ENCODE peak calls at places on chromosomes 2 and 18, in five cellular contexts. U is stomach; C is naive thymus-derived CD4-positive, alpha-beta T cell; T is PC-3; B is fibroblast of lung. D is an unnamed sample. For H3K4me1 and H3K36me3, the result is how much of the 10 kb centered on the place peaks cover.

GRCh38 chr2:132037527-132038178 is 124.1 kb downstream of the ANKRD30BL start:
- DNase-seq in U (no peak), C (no peak), T (no peak), B (peak), D (peak)

GRCh38 chr2:232361646-232362045 is 16.9 kb upstream of the ALPP start:
- DNase-seq in U (no peak), C (no peak), T (no peak), B (no peak), D (peak)

GRCh38 chr18:417495-417894 is 83.0 kb downstream of the COLEC12 start:
- DNase-seq in U (no peak), C (no peak), T (no peak), B (no peak), D (no peak)

GRCh38 chr18:13223341-13224148 is 5.0 kb downstream of the LDLRAD4 start:
- DNase-seq in U (peak), C (no peak), T (no peak), B (no peak), D (peak)

GRCh38 chr2:161412346-161412745 is 3.8 kb upstream of the TBR1 start:
- DNase-seq in U (no peak), C (no peak), T (no peak), B (peak), D (no peak)

GRCh38 chr2:55148269-55148668 is 83.8 kb downstream of the CLHC1 start:
- DNase-seq in U (no peak), C (no peak), T (peak), B (no peak), D (no peak)

GRCh38 chr2:41782306-41783158 is 265.3 kb upstream of the PKDCC start:
- DNase-seq in U (no peak), C (peak), T (peak), B (peak), D (peak)

GRCh38 chr2:42025151-42025582 is 22.7 kb upstream of the PKDCC start:
- DNase-seq in U (no peak), C (no peak), T (no peak), B (peak), D (no peak)

GRCh38 chr2:152480870-152481269 is 145.9 kb downstream of the FMNL2 start:
- DNase-seq in U (no peak), C (no peak), T (no peak), B (no peak), D (peak)

GRCh38 chr18:12742453-12742852 is 39.6 kb downstream of the PSMG2 start:
- DNase-seq in U (no peak), C (no peak), T (peak), B (peak), D (no peak)

GRCh38 chr2:138811454-138811853 is 31.3 kb upstream of the NXPH2 start:
- DNase-seq in U (no peak), C (no peak), T (no peak), B (no peak), D (no peak)

GRCh38 chr2:122873951-122874350 is 1118.5 kb downstream of the TSN start:
- DNase-seq in U (no peak), C (no peak), T (peak), B (no peak), D (no peak)

GRCh38 chr18:31634331-31634713 is 42.6 kb downstream of the TTR start:
- DNase-seq in U (no peak), C (no peak), T (no peak), B (no peak), D (no peak)

GRCh38 chr2:229344151-229344551 is 73.1 kb upstream of the PID1 start:
- DNase-seq in U (no peak), C (no peak), T (peak), B (peak), D (no peak)

GRCh38 chr18:8657873-8658521 is 47.4 kb upstream of the MTCL1 start:
- DNase-seq in U (no peak), C (no peak), T (peak), B (peak), D (no peak)

GRCh38 chr2:4018535-4018934 is 315.2 kb downstream of the DCDC2C start:
- DNase-seq in U (no peak), C (no peak), T (no peak), B (no peak), D (no peak)

GRCh38 chr18:9753863-9754262 is 45.8 kb downstream of the RAB31 start:
- DNase-seq in U (no peak), C (no peak), T (no peak), B (peak), D (no peak)
- H3K4me1 ChIP-seq in U (under half), C (under half), T (under half), B (under half), D (under half)

GRCh38 chr2:201135396-201135795 is 19.4 kb downstream of the CFLAR start:
- DNase-seq in U (no peak), C (no peak), T (no peak), B (no peak), D (no peak)

GRCh38 chr2:201137505-201138400 is 21.8 kb downstream of the CFLAR start:
- DNase-seq in U (no peak), C (no peak), T (no peak), B (no peak), D (no peak)

GRCh38 chr2:201139836-201140599 is 24.1 kb downstream of the CFLAR start:
- DNase-seq in U (no peak), C (no peak), T (no peak), B (no peak), D (no peak)

GRCh38 chr2:201136889-201137321 is 20.9 kb downstream of the CFLAR start:
- DNase-seq in U (no peak), C (no peak), T (no peak), B (no peak), D (no peak)

DNA sequence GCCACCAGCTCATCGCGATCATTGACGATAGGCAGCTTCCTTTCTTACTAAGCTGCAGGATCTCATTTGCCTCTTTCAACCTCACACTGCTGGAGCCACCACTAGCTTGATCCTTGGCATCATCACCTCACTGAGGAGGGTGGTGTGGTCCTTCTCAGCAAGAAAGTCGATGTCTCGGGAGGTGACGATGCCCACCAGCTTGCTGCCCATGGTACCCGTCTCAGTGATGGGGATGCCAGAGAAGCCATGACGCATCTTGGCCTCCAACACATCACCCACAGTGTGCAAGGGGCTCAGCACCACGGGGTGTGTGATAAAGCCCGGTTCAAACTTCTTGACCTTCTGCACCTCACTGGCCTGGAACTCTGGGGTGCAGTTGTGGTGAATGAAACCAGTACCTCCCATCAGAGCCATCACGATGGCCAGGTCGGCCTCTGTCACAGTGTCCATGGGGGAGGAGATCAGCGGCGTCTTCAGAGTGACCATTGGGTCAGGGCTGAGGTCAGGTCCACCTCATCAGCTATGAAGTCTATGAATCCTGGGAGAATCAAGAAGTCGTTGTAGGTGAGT is 22.5 kb downstream of the CFLAR start:
- DNase-seq in U (no peak), C (no peak), T (no peak), B (no peak), D (no peak)
- H3K36me3 ChIP-seq in U (half or more), C (under half), T (under half), B (under half), D (under half)

GRCh38 chr2:233850745-233851144 is 3.6 kb downstream of the HJURP start:
- DNase-seq in U (no peak), C (no peak), T (no peak), B (no peak), D (no peak)
- H3K27ac ChIP-seq in U (no peak), C (no peak), T (no peak), B (no peak), D (no peak)

GRCh38 chr2:127681288-127681771 is 6.0 kb upstream of the LIMS2 start:
- DNase-seq in U (no peak), C (no peak), T (no peak), B (no peak), D (no peak)

GRCh38 chr2:127678531-127678930 is 3.2 kb upstream of the LIMS2 start:
- DNase-seq in U (peak), C (no peak), T (no peak), B (no peak), D (no peak)

GRCh38 chr2:127678991-127679390 is 3.7 kb upstream of the LIMS2 start:
- DNase-seq in U (no peak), C (no peak), T (no peak), B (no peak), D (no peak)

GRCh38 chr2:127680706-127681287 is 5.5 kb upstream of the LIMS2 start:
- DNase-seq in U (no peak), C (no peak), T (no peak), B (no peak), D (no peak)

GRCh38 chr2:127679680-127680361 is 4.5 kb upstream of the LIMS2 start:
- DNase-seq in U (no peak), C (no peak), T (no peak), B (no peak), D (no peak)
- H3K4me1 ChIP-seq in U (under half), C (under half), T (under half), B (under half), D (under half)

GRCh38 chr2:65096948-65097347 is 33.0 kb downstream of the RAB1A start:
- DNase-seq in U (no peak), C (no peak), T (no peak), B (peak), D (no peak)
- H3K36me3 ChIP-seq in U (half or more), C (under half), T (half or more), B (under half), D (under half)

GRCh38 chr2:141109633-141110032 is 1021.2 kb downstream of the LRP1B start:
- DNase-seq in U (no peak), C (no peak), T (peak), B (no peak), D (no peak)
- H3K27ac ChIP-seq in U (no peak), C (no peak), T (no peak), B (no peak), D (no peak)

GRCh38 chr18:77108821-77109692 is 23.5 kb downstream of the MBP start:
- DNase-seq in U (no peak), C (no peak), T (no peak), B (no peak), D (no peak)

GRCh38 chr18:77111449-77112160 is 21.0 kb downstream of the MBP start:
- DNase-seq in U (no peak), C (no peak), T (no peak), B (no peak), D (no peak)

GRCh38 chr18:77110400-77110799 is 22.2 kb downstream of the MBP start:
- DNase-seq in U (no peak), C (no peak), T (no peak), B (no peak), D (no peak)

GRCh38 chr18:77112161-77112801 is 20.3 kb downstream of the MBP start:
- DNase-seq in U (no peak), C (no peak), T (no peak), B (no peak), D (no peak)

GRCh38 chr18:77110936-77111335 is 21.6 kb downstream of the MBP start:
- DNase-seq in U (no peak), C (no peak), T (no peak), B (no peak), D (no peak)
- H3K4me1 ChIP-seq in U (half or more), C (under half), T (under half), B (under half), D (under half)

DNA sequence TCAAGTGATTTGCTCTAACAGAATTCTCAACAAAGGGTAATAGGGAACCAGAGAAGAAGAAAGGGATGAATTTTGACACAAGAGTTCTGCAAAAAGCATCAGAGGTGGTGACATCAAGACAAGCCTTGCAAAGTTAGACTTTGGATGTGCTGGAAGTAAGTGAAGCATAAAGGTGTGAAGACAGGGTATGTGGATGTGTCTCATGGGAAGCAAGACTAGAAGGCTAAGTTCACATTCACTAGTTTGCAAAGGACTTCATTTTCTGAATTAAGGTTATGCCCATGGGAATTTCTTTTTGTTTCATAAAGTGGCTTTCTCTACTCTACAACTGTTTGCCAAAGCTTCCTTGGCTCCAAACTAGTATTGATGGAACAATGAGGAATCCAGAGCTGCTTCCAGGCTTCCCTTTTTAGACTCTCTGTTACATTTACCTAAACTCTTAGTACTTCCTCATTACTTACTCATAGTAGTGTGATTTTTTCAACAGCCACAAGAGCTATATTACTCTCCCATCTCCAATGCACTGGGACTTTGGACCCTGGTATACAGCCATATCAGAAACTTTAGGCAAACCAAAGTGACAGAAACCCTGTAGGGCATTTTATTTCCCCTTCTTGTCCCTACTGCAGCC is 21.1 kb upstream of the IHH start:
- DNase-seq in U (no peak), C (no peak), T (no peak), B (no peak), D (peak)
- H3K36me3 ChIP-seq in U (under half), C (under half), T (under half), B (under half), D (under half)

D was measured in small intestine.